ENCODE peak calls at places on chromosomes 3 and 15, in seven cellular contexts. T is right lobe of liver, Y is breast epithelium, E is stomach, H is ovary, R is Peyer's patch, P is lower leg skin. I is an unnamed sample.

GRCh38 chr3:181941250-181941649 is 229.5 kb downstream of the SOX2 start:
- DNase-seq in Y (no peak), H (no peak), P (no peak), E (no peak), T (no peak), R (no peak), I (no peak)

GRCh38 chr3:179098388-179099077 is 26.9 kb upstream of the ZMAT3 start:
- DNase-seq in T (no peak), P (no peak), Y (no peak), H (no peak), E (no peak), R (no peak), I (no peak)

GRCh38 chr3:142947352-142947751 is 16.1 kb downstream of the PAQR9 start:
- DNase-seq in T (no peak), R (no peak), Y (no peak), E (no peak), H (no peak), P (no peak), I (no peak)

GRCh38 chr3:154121236-154122095 is at the start of gene ARHGEF26:
- DNase-seq in R (peak), T (peak), E (peak), P (peak), H (peak), Y (peak), I (peak)

GRCh38 chr3:24579008-24579407 is 84.4 kb upstream of the THRB start:
- DNase-seq in P (no peak), T (no peak), H (no peak), E (no peak), R (no peak), Y (no peak), I (no peak)

GRCh38 chr3:195774917-195775316 is 36.8 kb downstream of the MUC4 start:
- DNase-seq in P (no peak), T (no peak), Y (no peak), E (no peak), H (no peak), R (no peak), I (peak)

GRCh38 chr3:159989973-159990846 is 1.6 kb downstream of the IL12A start:
- DNase-seq in E (no peak), Y (no peak), H (no peak), T (no peak), R (no peak), P (no peak), I (no peak)

GRCh38 chr3:114057011-114057347 is 442 bp downstream of the QTRT2 start:
- DNase-seq in H (no peak), E (no peak), P (no peak), T (no peak), Y (no peak), R (no peak), I (no peak)

GRCh38 chr15:70625438-70625837 is 137.9 kb downstream of the UACA start:
- DNase-seq in T (no peak), H (no peak), R (no peak), E (no peak), Y (no peak), P (no peak), I (peak)

GRCh38 chr3:111531446-111531845 is 10.6 kb upstream of the CD96 start:
- DNase-seq in T (no peak), H (no peak), Y (no peak), E (no peak), P (no peak), R (no peak), I (no peak)

GRCh38 chr3:131995936-131996335 is 38.9 kb downstream of the CPNE4 start:
- DNase-seq in E (no peak), T (no peak), H (no peak), P (no peak), R (no peak), Y (no peak), I (no peak)

GRCh38 chr3:15805756-15806266 is 8.0 kb upstream of the ANKRD28 start:
- DNase-seq in T (no peak), Y (no peak), E (no peak), H (no peak), R (no peak), P (no peak), I (no peak)

GRCh38 chr15:70125605-70126004 is 27.9 kb upstream of the TLE3 start:
- DNase-seq in H (no peak), E (no peak), T (no peak), Y (no peak), P (no peak), R (no peak), I (no peak)

GRCh38 chr15:62985768-62986167 is 56.8 kb upstream of the TPM1 start:
- DNase-seq in H (no peak), E (no peak), T (no peak), P (no peak), R (no peak), Y (no peak), I (no peak)

GRCh38 chr15:62895905-62896316 is 146.6 kb upstream of the TPM1 start:
- DNase-seq in T (no peak), H (no peak), P (no peak), E (no peak), Y (no peak), R (no peak), I (no peak)

GRCh38 chr3:63967675-63968611 is 55.4 kb downstream of the PSMD6 start:
- DNase-seq in H (peak), E (no peak), P (peak), R (peak), T (peak), Y (no peak), I (peak)

DNA sequence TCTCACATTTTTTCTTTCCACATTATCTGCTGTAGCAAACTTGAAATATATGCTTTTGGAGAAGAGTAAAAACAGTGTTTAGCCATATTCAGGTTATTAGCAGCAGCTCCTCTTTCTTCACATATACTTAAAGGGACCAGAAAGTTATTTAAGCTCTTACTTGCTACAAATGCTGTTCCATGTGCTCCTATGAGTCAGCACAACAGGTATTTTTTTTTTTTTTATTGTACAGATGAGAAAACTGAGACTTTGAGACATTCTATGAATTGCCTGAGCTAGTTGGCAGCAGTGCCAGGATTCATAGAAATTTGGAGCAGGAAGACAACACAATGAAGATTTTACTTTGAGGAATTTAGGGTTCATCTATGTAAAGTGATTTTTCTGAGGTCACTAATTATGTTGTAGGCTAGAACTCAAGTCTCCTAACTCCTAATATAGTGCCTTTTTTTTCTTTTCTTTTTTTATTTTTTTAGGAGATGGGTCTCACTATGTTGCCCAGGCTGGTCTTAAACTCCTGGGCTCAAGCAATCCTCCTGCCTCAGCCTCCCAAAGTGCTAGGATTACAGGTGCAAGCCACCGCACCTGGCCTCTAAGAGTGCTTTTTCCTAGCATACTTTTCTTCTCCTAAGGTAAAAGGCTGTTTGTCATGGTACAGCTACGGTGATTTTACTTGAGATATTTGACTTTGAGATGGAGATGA is 23.6 kb downstream of the SETD5 start:
- DNase-seq in Y (no peak), E (no peak), P (no peak), H (no peak), T (no peak), R (no peak), I (no peak)
- H3K4me3 ChIP-seq in Y (no peak), E (no peak), P (no peak), H (no peak), T (no peak), R (no peak), I (no peak)

GRCh38 chr3:53186726-53187125 is 25.7 kb downstream of the PRKCD start:
- DNase-seq in H (no peak), P (no peak), E (no peak), R (no peak), T (no peak), Y (no peak), I (no peak)
- TF ChIP-seq POLR2A in H (no peak), P (no peak), E (no peak), R (no peak), T (no peak), Y (no peak), I (no peak)

GRCh38 chr15:68833734-68834334 is 13.1 kb upstream of the ANP32A start:
- DNase-seq in P (no peak), T (no peak), Y (no peak), E (no peak), R (no peak), H (no peak), I (no peak)
- H3K4me3 ChIP-seq in P (no peak), T (no peak), Y (no peak), E (no peak), R (no peak), H (no peak), I (no peak)

GRCh38 chr3:133573629-133574194 is at the start of gene CDV3:
- DNase-seq in E (no peak), T (peak), H (no peak), P (peak), R (no peak), Y (no peak), I (no peak)

GRCh38 chr3:133576169-133576568 is 2.7 kb downstream of the CDV3 start:
- DNase-seq in T (no peak), P (no peak), E (no peak), R (no peak), Y (no peak), H (no peak), I (no peak)

GRCh38 chr3:133573054-133573628 is 345 bp upstream of the CDV3 start:
- DNase-seq in R (peak), H (peak), Y (peak), P (peak), T (peak), E (peak), I (peak)

GRCh38 chr3:133575121-133575520 is 1.6 kb downstream of the CDV3 start:
- DNase-seq in E (no peak), R (no peak), P (no peak), H (no peak), Y (no peak), T (no peak), I (no peak)

GRCh38 chr3:133574260-133574881 is 885 bp downstream of the CDV3 start:
- DNase-seq in E (peak), R (peak), H (peak), Y (peak), P (peak), T (peak), I (peak)
- TF ChIP-seq POLR2A in E (no peak), R (peak), H (peak), Y (no peak), P (no peak), T (peak), I (no peak)

GRCh38 chr3:23071306-23071705 is 131.8 kb upstream of the UBE2E2 start:
- DNase-seq in P (no peak), E (no peak), H (no peak), Y (no peak), R (no peak), T (no peak), I (no peak)

GRCh38 chr3:23075478-23075877 is 127.6 kb upstream of the UBE2E2 start:
- DNase-seq in R (no peak), Y (no peak), T (no peak), E (no peak), P (no peak), H (no peak), I (no peak)

GRCh38 chr3:23071758-23072157 is 131.4 kb upstream of the UBE2E2 start:
- DNase-seq in Y (no peak), T (no peak), H (no peak), P (no peak), R (no peak), E (no peak), I (peak)

GRCh38 chr3:23072672-23073071 is 130.5 kb upstream of the UBE2E2 start:
- DNase-seq in P (no peak), E (no peak), H (no peak), Y (no peak), R (no peak), T (no peak), I (no peak)

DNA sequence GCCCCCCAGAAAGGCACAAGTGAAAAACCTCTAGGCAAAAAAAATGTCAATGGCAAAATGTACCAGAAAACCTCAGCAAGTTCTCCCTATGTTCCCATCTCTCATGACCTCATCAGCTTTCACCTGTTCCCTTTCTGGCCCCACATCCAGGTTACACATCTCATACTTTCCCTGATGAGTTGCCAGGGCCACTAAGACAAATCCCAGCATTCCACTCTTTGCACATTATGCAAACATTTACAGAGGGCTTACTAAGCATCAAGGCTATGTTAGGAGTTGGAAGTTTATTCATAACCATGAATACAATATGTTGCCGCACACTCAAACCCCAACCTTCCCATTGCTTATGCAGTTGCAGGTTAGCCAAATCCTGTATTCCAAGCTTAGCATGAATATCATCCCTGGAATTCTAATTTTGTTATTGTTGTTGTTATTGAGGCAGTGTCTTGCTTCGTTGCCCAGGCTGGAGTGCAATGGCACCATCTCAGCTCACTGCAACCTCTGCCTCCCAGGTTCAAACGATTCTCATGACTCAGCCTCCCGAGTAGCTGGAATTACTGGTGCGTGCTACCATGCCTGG is 129.3 kb upstream of the UBE2E2 start:
- DNase-seq in P (no peak), Y (no peak), H (no peak), T (no peak), E (no peak), R (no peak), I (no peak)
- H3K4me3 ChIP-seq in P (no peak), Y (no peak), H (no peak), T (no peak), E (no peak), R (no peak), I (no peak)

DNA sequence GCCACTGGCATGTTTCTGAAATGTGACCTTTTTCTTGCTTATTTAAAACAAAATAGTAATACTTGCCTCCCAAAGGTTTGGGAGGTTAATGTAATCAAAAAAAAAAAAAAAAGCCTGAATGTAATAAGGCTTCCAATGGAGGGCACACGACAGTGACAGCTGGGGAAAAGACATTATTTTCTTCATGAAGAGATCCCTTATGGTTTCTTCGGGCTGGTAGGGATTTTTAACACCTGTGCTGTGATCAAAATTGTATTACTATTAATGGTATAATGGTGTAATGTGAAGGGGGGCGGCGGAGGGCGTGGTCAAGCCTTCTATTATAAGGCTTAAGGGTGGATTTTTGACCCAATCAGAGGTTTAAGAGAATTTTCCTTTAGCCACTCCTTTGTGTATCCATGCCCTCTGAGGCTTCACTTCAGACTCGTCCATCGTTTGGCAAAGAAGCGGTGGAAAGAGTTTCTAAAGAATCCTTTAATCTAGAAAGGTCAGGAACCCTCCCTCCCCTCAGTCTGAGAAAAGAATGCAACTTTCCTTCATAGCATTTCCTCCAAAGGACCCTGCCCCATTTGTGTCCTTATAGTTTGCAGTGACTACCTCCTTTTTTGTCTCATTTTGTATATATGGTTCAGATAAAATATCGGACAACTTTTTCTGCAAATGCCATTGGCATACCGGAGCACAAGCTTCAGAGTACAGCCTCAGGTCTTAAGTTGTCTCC is 89.5 kb upstream of the CHD2 start:
- DNase-seq in Y (no peak), H (peak), E (no peak), P (peak), T (no peak), R (no peak), I (peak)
- TF ChIP-seq POLR2A in Y (peak), H (no peak), E (no peak), P (no peak), T (peak), R (no peak), I (peak)

GRCh38 chr15:67070150-67070549 is 4.7 kb downstream of the SMAD3 start:
- DNase-seq in Y (no peak), H (no peak), E (no peak), T (no peak), P (no peak), R (no peak), I (no peak)
- H3K4me3 ChIP-seq in Y (no peak), H (no peak), E (no peak), T (no peak), P (no peak), R (no peak), I (no peak)

GRCh38 chr3:41129731-41130130 is 69.6 kb upstream of the CTNNB1 start:
- DNase-seq in Y (no peak), R (no peak), H (no peak), P (no peak), E (no peak), T (no peak), I (no peak)
- TF ChIP-seq POLR2A in Y (no peak), R (no peak), H (no peak), P (no peak), E (no peak), T (no peak), I (no peak)

I was measured in tibial nerve.